ENCODE peak calls at places on chromosomes 11 and 22, in seven cellular contexts. One of them, this sample, is unnamed. For H3K9me3, the result is how much of the 10 kb centered on the place peaks cover.

GRCh38 chr22:27952779-27953178 is 33.7 kb upstream of the PITPNB start:
- DNase-seq in neural progenitor cell: no peak
- DNase-seq in MM.1S: no peak
- DNase-seq in lung: no peak
- DNase-seq in A549: no peak
- DNase-seq in PC-3: no peak
- DNase-seq in CD8-positive, alpha-beta T cell: no peak
- DNase-seq in this sample: no peak

GRCh38 chr11:24697722-24698121 is 200.9 kb downstream of the LUZP2 start:
- DNase-seq in A549: no peak
- DNase-seq in PC-3: peak
- DNase-seq in lung: no peak
- DNase-seq in MM.1S: no peak
- DNase-seq in CD8-positive, alpha-beta T cell: no peak
- DNase-seq in neural progenitor cell: no peak
- DNase-seq in this sample: no peak

GRCh38 chr11:110295086-110295485 is 1.3 kb downstream of the RDX start:
- DNase-seq in lung: no peak
- DNase-seq in MM.1S: no peak
- DNase-seq in CD8-positive, alpha-beta T cell: no peak
- DNase-seq in PC-3: no peak
- DNase-seq in A549: no peak
- DNase-seq in neural progenitor cell: no peak
- DNase-seq in this sample: no peak

GRCh38 chr22:17418890-17419324 is 49.6 kb downstream of the CECR2 start:
- DNase-seq in A549: no peak
- DNase-seq in lung: no peak
- DNase-seq in CD8-positive, alpha-beta T cell: no peak
- DNase-seq in PC-3: no peak
- DNase-seq in MM.1S: no peak
- DNase-seq in neural progenitor cell: peak
- DNase-seq in this sample: no peak

GRCh38 chr11:96213500-96213899 is 129.5 kb downstream of the MAML2 start:
- DNase-seq in neural progenitor cell: no peak
- DNase-seq in MM.1S: no peak
- DNase-seq in CD8-positive, alpha-beta T cell: no peak
- DNase-seq in PC-3: peak
- DNase-seq in A549: peak
- DNase-seq in lung: no peak
- DNase-seq in this sample: no peak

GRCh38 chr11:85663781-85664560 is 958 bp downstream of the CREBZF start:
- DNase-seq in A549: peak
- DNase-seq in neural progenitor cell: peak
- DNase-seq in MM.1S: peak
- DNase-seq in PC-3: peak
- DNase-seq in lung: peak
- DNase-seq in CD8-positive, alpha-beta T cell: peak
- DNase-seq in this sample: peak

GRCh38 chr11:105151936-105152554 is 12.5 kb upstream of the CARD18 start:
- DNase-seq in lung: no peak
- DNase-seq in PC-3: peak
- DNase-seq in neural progenitor cell: no peak
- DNase-seq in MM.1S: no peak
- DNase-seq in A549: no peak
- DNase-seq in CD8-positive, alpha-beta T cell: no peak
- DNase-seq in this sample: no peak

GRCh38 chr11:68665471-68665870 is 18.9 kb upstream of the GAL start:
- DNase-seq in lung: no peak
- DNase-seq in MM.1S: no peak
- DNase-seq in PC-3: no peak
- DNase-seq in CD8-positive, alpha-beta T cell: no peak
- DNase-seq in A549: no peak
- DNase-seq in neural progenitor cell: no peak
- DNase-seq in this sample: no peak

GRCh38 chr11:119120639-119121007 is 757 bp upstream of the HINFP start:
- DNase-seq in A549: no peak
- DNase-seq in lung: no peak
- DNase-seq in CD8-positive, alpha-beta T cell: no peak
- DNase-seq in PC-3: peak
- DNase-seq in neural progenitor cell: peak
- DNase-seq in MM.1S: no peak
- DNase-seq in this sample: peak

GRCh38 chr11:32435511-32435946 is at the start of gene WT1:
- DNase-seq in neural progenitor cell: peak
- DNase-seq in CD8-positive, alpha-beta T cell: no peak
- DNase-seq in PC-3: peak
- DNase-seq in MM.1S: no peak
- DNase-seq in lung: no peak
- DNase-seq in A549: peak
- DNase-seq in this sample: no peak

GRCh38 chr11:100687032-100687629 is at the start of gene ARHGAP42:
- DNase-seq in MM.1S: peak
- DNase-seq in lung: peak
- DNase-seq in A549: peak
- DNase-seq in PC-3: peak
- DNase-seq in CD8-positive, alpha-beta T cell: no peak
- DNase-seq in neural progenitor cell: peak
- DNase-seq in this sample: peak

GRCh38 chr11:68632802-68633201 is 51.5 kb upstream of the GAL start:
- DNase-seq in PC-3: peak
- DNase-seq in neural progenitor cell: peak
- DNase-seq in A549: peak
- DNase-seq in CD8-positive, alpha-beta T cell: peak
- DNase-seq in MM.1S: peak
- DNase-seq in lung: no peak
- DNase-seq in this sample: peak

GRCh38 chr11:111557425-111558111 is 17.0 kb downstream of the LAYN start:
- DNase-seq in CD8-positive, alpha-beta T cell: no peak
- DNase-seq in neural progenitor cell: no peak
- DNase-seq in MM.1S: no peak
- DNase-seq in A549: peak
- DNase-seq in PC-3: peak
- DNase-seq in lung: no peak
- DNase-seq in this sample: no peak

GRCh38 chr11:43825217-43825816 is 55.3 kb upstream of the ALKBH3 start:
- DNase-seq in A549: peak
- DNase-seq in MM.1S: no peak
- DNase-seq in CD8-positive, alpha-beta T cell: no peak
- DNase-seq in neural progenitor cell: peak
- DNase-seq in lung: no peak
- DNase-seq in PC-3: peak
- DNase-seq in this sample: peak

GRCh38 chr11:105673089-105673488 is 63.2 kb downstream of the GRIA4 start:
- DNase-seq in A549: peak
- DNase-seq in PC-3: peak
- DNase-seq in CD8-positive, alpha-beta T cell: no peak
- DNase-seq in MM.1S: peak
- DNase-seq in neural progenitor cell: peak
- DNase-seq in lung: no peak
- DNase-seq in this sample: no peak

GRCh38 chr22:49960159-49960966 is at the start of gene PIM3:
- DNase-seq in CD8-positive, alpha-beta T cell: peak
- DNase-seq in MM.1S: peak
- DNase-seq in neural progenitor cell: peak
- DNase-seq in lung: peak
- DNase-seq in PC-3: peak
- DNase-seq in A549: peak
- DNase-seq in this sample: peak

GRCh38 chr11:112922606-112923005 is 38.6 kb upstream of the NCAM1 start:
- DNase-seq in lung: no peak
- DNase-seq in PC-3: no peak
- DNase-seq in neural progenitor cell: no peak
- DNase-seq in CD8-positive, alpha-beta T cell: no peak
- DNase-seq in MM.1S: no peak
- DNase-seq in A549: no peak
- DNase-seq in this sample: no peak

GRCh38 chr11:44785856-44786606 is 59.3 kb downstream of the TSPAN18 start:
- DNase-seq in A549: peak
- DNase-seq in CD8-positive, alpha-beta T cell: no peak
- DNase-seq in PC-3: peak
- DNase-seq in lung: no peak
- DNase-seq in MM.1S: no peak
- DNase-seq in neural progenitor cell: peak
- DNase-seq in this sample: peak

GRCh38 chr22:38246692-38247091 is 26.1 kb downstream of the TMEM184B start:
- DNase-seq in PC-3: no peak
- DNase-seq in neural progenitor cell: no peak
- DNase-seq in MM.1S: no peak
- DNase-seq in lung: no peak
- DNase-seq in CD8-positive, alpha-beta T cell: no peak
- DNase-seq in A549: no peak
- DNase-seq in this sample: no peak

GRCh38 chr11:74611369-74611861 is 19.0 kb downstream of the POLD3 start:
- DNase-seq in A549: peak
- DNase-seq in PC-3: peak
- DNase-seq in MM.1S: peak
- DNase-seq in CD8-positive, alpha-beta T cell: no peak
- DNase-seq in lung: no peak
- DNase-seq in neural progenitor cell: peak
- DNase-seq in this sample: no peak

GRCh38 chr22:47850644-47851151 is 1088.2 kb downstream of the TBC1D22A start:
- DNase-seq in lung: peak
- DNase-seq in neural progenitor cell: peak
- DNase-seq in PC-3: peak
- DNase-seq in CD8-positive, alpha-beta T cell: no peak
- DNase-seq in A549: no peak
- DNase-seq in MM.1S: no peak
- DNase-seq in this sample: peak

GRCh38 chr11:67505605-67506396 is 638 bp upstream of the PITPNM1 start:
- DNase-seq in CD8-positive, alpha-beta T cell: peak
- DNase-seq in neural progenitor cell: peak
- DNase-seq in PC-3: peak
- DNase-seq in lung: peak
- DNase-seq in MM.1S: peak
- DNase-seq in A549: peak
- DNase-seq in this sample: peak

GRCh38 chr22:28568099-28568498 is 111.5 kb downstream of the TTC28 start:
- DNase-seq in CD8-positive, alpha-beta T cell: no peak
- DNase-seq in neural progenitor cell: no peak
- DNase-seq in PC-3: no peak
- DNase-seq in A549: no peak
- DNase-seq in MM.1S: no peak
- DNase-seq in lung: no peak
- DNase-seq in this sample: no peak

GRCh38 chr11:15843309-15843857 is 513.0 kb downstream of the SOX6 start:
- DNase-seq in neural progenitor cell: peak
- DNase-seq in PC-3: no peak
- DNase-seq in lung: no peak
- DNase-seq in A549: no peak
- DNase-seq in CD8-positive, alpha-beta T cell: no peak
- DNase-seq in MM.1S: no peak
- DNase-seq in this sample: no peak

GRCh38 chr11:131609317-131609716 is 238.9 kb downstream of the NTM start:
- DNase-seq in neural progenitor cell: no peak
- DNase-seq in PC-3: no peak
- DNase-seq in CD8-positive, alpha-beta T cell: no peak
- DNase-seq in lung: no peak
- DNase-seq in MM.1S: no peak
- DNase-seq in A549: no peak
- DNase-seq in this sample: no peak

GRCh38 chr11:95138448-95138847 is 48.8 kb downstream of the ENDOD1 start:
- DNase-seq in PC-3: peak
- DNase-seq in CD8-positive, alpha-beta T cell: no peak
- DNase-seq in neural progenitor cell: no peak
- DNase-seq in A549: no peak
- DNase-seq in MM.1S: peak
- DNase-seq in lung: no peak
- DNase-seq in this sample: no peak

GRCh38 chr11:79570104-79570503 is 129.3 kb upstream of the TENM4 start:
- DNase-seq in lung: no peak
- DNase-seq in PC-3: no peak
- DNase-seq in neural progenitor cell: no peak
- DNase-seq in MM.1S: no peak
- DNase-seq in CD8-positive, alpha-beta T cell: no peak
- DNase-seq in A549: no peak
- DNase-seq in this sample: no peak

GRCh38 chr11:107017433-107018227 is 646 bp downstream of the GUCY1A2 start:
- DNase-seq in A549: peak
- DNase-seq in PC-3: peak
- DNase-seq in MM.1S: peak
- DNase-seq in CD8-positive, alpha-beta T cell: no peak
- DNase-seq in lung: peak
- DNase-seq in neural progenitor cell: peak
- DNase-seq in this sample: peak
- TF ChIP-seq CTCF in A549: peak
- TF ChIP-seq CTCF in PC-3: peak
- TF ChIP-seq CTCF in MM.1S: peak
- TF ChIP-seq CTCF in CD8-positive, alpha-beta T cell: no peak
- TF ChIP-seq CTCF in lung: no peak
- TF ChIP-seq CTCF in neural progenitor cell: peak
- TF ChIP-seq CTCF in this sample: peak

DNA sequence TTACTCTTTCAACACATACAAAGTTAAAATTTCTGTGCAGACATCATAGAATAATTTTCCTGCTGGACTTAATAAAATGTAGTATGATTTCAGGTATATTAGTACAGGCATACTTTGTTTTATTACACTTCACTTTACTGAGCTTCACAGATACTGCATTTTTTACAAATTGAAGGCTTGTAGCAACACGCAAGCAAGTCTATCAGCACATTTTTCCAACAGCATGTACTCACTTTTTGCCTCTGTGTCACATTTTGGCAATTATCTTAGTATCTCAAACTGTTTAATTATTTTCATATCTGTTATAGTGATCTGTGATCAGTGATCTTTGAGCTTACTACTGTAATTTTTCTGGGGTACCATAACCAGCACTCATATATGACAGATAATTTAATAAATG is 44.5 kb downstream of the BBOX1 start:
- DNase-seq in lung: no peak
- DNase-seq in A549: no peak
- DNase-seq in neural progenitor cell: no peak
- DNase-seq in PC-3: no peak
- DNase-seq in MM.1S: no peak
- DNase-seq in CD8-positive, alpha-beta T cell: no peak
- DNase-seq in this sample: no peak
- H3K27ac ChIP-seq in lung: no peak
- H3K27ac ChIP-seq in A549: no peak
- H3K27ac ChIP-seq in neural progenitor cell: no peak
- H3K27ac ChIP-seq in PC-3: no peak
- H3K27ac ChIP-seq in MM.1S: no peak
- H3K27ac ChIP-seq in CD8-positive, alpha-beta T cell: no peak
- H3K27ac ChIP-seq in this sample: no peak

DNA sequence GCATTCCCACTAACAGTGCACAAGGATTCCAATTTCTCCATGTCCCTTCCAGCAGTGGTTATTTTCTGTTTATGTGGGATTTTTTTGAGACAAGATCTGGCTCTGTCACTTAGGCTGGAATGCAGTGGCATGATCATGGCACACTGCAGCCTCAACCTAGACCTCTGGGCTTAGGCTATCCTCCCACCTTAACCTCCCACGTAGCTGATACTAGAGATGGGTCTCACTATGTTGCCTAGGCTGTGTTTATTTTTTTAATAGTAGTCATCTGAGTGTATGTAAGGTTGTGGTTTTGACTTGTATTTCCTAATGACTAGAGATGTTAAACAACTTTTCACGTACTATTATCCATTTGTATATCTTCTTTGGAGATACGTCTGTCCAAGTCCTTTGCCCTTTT is 74.6 kb downstream of the KCNQ1OT1 start:
- DNase-seq in CD8-positive, alpha-beta T cell: no peak
- DNase-seq in lung: no peak
- DNase-seq in PC-3: no peak
- DNase-seq in A549: no peak
- DNase-seq in neural progenitor cell: no peak
- DNase-seq in MM.1S: no peak
- DNase-seq in this sample: no peak
- H3K9me3 ChIP-seq in CD8-positive, alpha-beta T cell: under half
- H3K9me3 ChIP-seq in lung: under half
- H3K9me3 ChIP-seq in PC-3: under half
- H3K9me3 ChIP-seq in A549: half or more
- H3K9me3 ChIP-seq in neural progenitor cell: under half
- H3K9me3 ChIP-seq in MM.1S: under half
- H3K9me3 ChIP-seq in this sample: under half

GRCh38 chr11:117201516-117201866 is 2.3 kb downstream of the TAGLN start:
- DNase-seq in neural progenitor cell: no peak
- DNase-seq in lung: no peak
- DNase-seq in MM.1S: no peak
- DNase-seq in CD8-positive, alpha-beta T cell: no peak
- DNase-seq in A549: no peak
- DNase-seq in PC-3: no peak
- DNase-seq in this sample: no peak
- TF ChIP-seq CTCF in neural progenitor cell: no peak
- TF ChIP-seq CTCF in lung: no peak
- TF ChIP-seq CTCF in MM.1S: no peak
- TF ChIP-seq CTCF in CD8-positive, alpha-beta T cell: no peak
- TF ChIP-seq CTCF in A549: no peak
- TF ChIP-seq CTCF in PC-3: no peak
- TF ChIP-seq CTCF in this sample: no peak